ENCODE peak calls at places on chromosomes 13 and 19, in ten cellular contexts. S is DMS79 treated with DMSO at 0.1 percent for 48 hours; K is SJSA1; P is A549; B is MCF 10A; V is T-helper 2 cell; N is fibroblast of lung; X is memory B cell; U is CD8-positive, alpha-beta memory T cell; C is esophagus squamous epithelium. I is an unnamed sample.

GRCh38 chr19:56333506-56333905 is 18.9 kb upstream of the ZSCAN5A start:
- DNase-seq in S (peak; percentile 18), K (peak; percentile 14), P (peak; percentile 70), B (peak; percentile 62), V (no peak), N (peak; percentile 29), X (peak; percentile 47), U (peak; percentile 28), C (no peak), I (no peak)

GRCh38 chr13:91346062-91346461 is 1.4 kb upstream of the MIR17HG start:
- DNase-seq in S (no peak), K (no peak), P (no peak), B (no peak), V (no peak), N (no peak), X (no peak), U (no peak), C (no peak), I (no peak)

GRCh38 chr19:49502866-49503581 is 6.8 kb downstream of the RPS11 start:
- DNase-seq in S (peak; percentile 91), K (peak; percentile 52), P (peak; percentile 79), B (peak; percentile 73), V (peak; percentile 41), N (peak; percentile 63), X (peak; percentile 57), U (peak; percentile 59), C (no peak), I (no peak)

GRCh38 chr13:75633285-75633684 is 2.8 kb upstream of the LMO7 start:
- DNase-seq in S (no peak), K (peak; percentile 91), P (no peak), B (no peak), V (no peak), N (peak; percentile 96), X (no peak), U (no peak), C (no peak), I (no peak)

GRCh38 chr13:20716951-20717350 is 13.5 kb downstream of the IL17D start:
- DNase-seq in S (peak; percentile 7), K (no peak), P (no peak), B (no peak), V (no peak), N (no peak), X (no peak), U (no peak), C (no peak), I (no peak)

GRCh38 chr19:40799558-40800338 is 757 bp downstream of the EGLN2 start:
- DNase-seq in S (no peak), K (peak; percentile 35), P (no peak), B (no peak), V (no peak), N (no peak), X (no peak), U (no peak), C (no peak), I (no peak)

GRCh38 chr19:41537789-41538188 is 38.2 kb upstream of the CEACAM21 start:
- DNase-seq in S (no peak), K (no peak), P (peak; percentile 52), B (peak; percentile 49), V (no peak), N (no peak), X (peak; percentile 34), U (no peak), C (no peak), I (no peak)

GRCh38 chr13:96542986-96543385 is 451.3 kb downstream of the OXGR1 start:
- DNase-seq in S (no peak), K (no peak), P (no peak), B (no peak), V (no peak), N (no peak), X (no peak), U (no peak), C (no peak), I (no peak)

GRCh38 chr19:46616631-46617322 is 8.1 kb downstream of the PTGIR start:
- DNase-seq in S (peak; percentile 48), K (no peak), P (peak; percentile 77), B (peak; percentile 72), V (no peak), N (peak; percentile 80), X (no peak), U (no peak), C (no peak), I (no peak)

GRCh38 chr13:20412761-20413355 is 112.8 kb downstream of the CRYL1 start:
- DNase-seq in S (no peak), K (peak; percentile 20), P (no peak), B (no peak), V (no peak), N (peak; percentile 47), X (no peak), U (no peak), C (no peak), I (no peak)

GRCh38 chr19:1491114-1491848 is at the start of gene REEP6:
- DNase-seq in S (no peak), K (no peak), P (no peak), B (no peak), V (no peak), N (no peak), X (no peak), U (no peak), C (no peak), I (peak; percentile 72)

GRCh38 chr13:51435002-51435578 is 17.7 kb downstream of the INTS6 start:
- DNase-seq in S (no peak), K (peak; percentile 12), P (peak; percentile 12), B (peak; percentile 17), V (no peak), N (no peak), X (peak; percentile 29), U (peak; percentile 24), C (no peak), I (no peak)

GRCh38 chr19:719081-719512 is 10.4 kb downstream of the PALM start:
- DNase-seq in S (no peak), K (no peak), P (no peak), B (no peak), V (no peak), N (no peak), X (no peak), U (no peak), C (no peak), I (no peak)

GRCh38 chr13:73465629-73465974 is 406.8 kb downstream of the KLF5 start:
- DNase-seq in S (no peak), K (no peak), P (peak; percentile 60), B (peak; percentile 76), V (no peak), N (peak; percentile 64), X (no peak), U (no peak), C (no peak), I (no peak)

GRCh38 chr19:31715249-31715944 is 366.2 kb upstream of the TSHZ3 start:
- DNase-seq in S (no peak), K (no peak), P (no peak), B (no peak), V (no peak), N (peak; percentile 27), X (no peak), U (no peak), C (no peak), I (no peak)

GRCh38 chr13:25085125-25085742 is 10.7 kb upstream of the PABPC3 start:
- DNase-seq in S (peak; percentile 1), K (peak; percentile 2), P (peak; percentile 44), B (peak; percentile 66), V (no peak), N (peak; percentile 37), X (no peak), U (no peak), C (no peak), I (no peak)

GRCh38 chr19:14449321-14449720 is 16.2 kb downstream of the PKN1 start:
- DNase-seq in S (no peak), K (no peak), P (no peak), B (no peak), V (no peak), N (no peak), X (no peak), U (no peak), C (no peak), I (no peak)

GRCh38 chr13:80131204-80131603 is 209.7 kb downstream of the SPRY2 start:
- DNase-seq in S (no peak), K (peak; percentile 56), P (peak; percentile 68), B (peak; percentile 71), V (no peak), N (peak; percentile 69), X (no peak), U (no peak), C (no peak), I (no peak)

GRCh38 chr13:113946409-113947181 is 27.3 kb downstream of the C13orf46 start:
- DNase-seq in S (no peak), K (no peak), P (no peak), B (no peak), V (no peak), N (no peak), X (no peak), U (no peak), C (no peak), I (no peak)

GRCh38 chr19:17555929-17556813 is 722 bp downstream of the COLGALT1 start:
- DNase-seq in S (peak; percentile 7), K (peak; percentile 74), P (peak; percentile 71), B (peak; percentile 67), V (no peak), N (peak; percentile 45), X (no peak), U (no peak), C (no peak), I (no peak)

GRCh38 chr19:3184847-3185481 is 766 bp upstream of the NCLN start:
- DNase-seq in S (peak; percentile 92), K (no peak), P (no peak), B (no peak), V (peak; percentile 67), N (no peak), X (no peak), U (no peak), C (peak; percentile 60), I (no peak)

GRCh38 chr19:4556574-4557185 is 2.8 kb downstream of the SEMA6B start:
- DNase-seq in S (no peak), K (no peak), P (peak; percentile 82), B (peak; percentile 86), V (peak; percentile 19), N (no peak), X (no peak), U (no peak), C (no peak), I (no peak)

GRCh38 chr13:58884810-58885209 is 1253.3 kb downstream of the PCDH17 start:
- DNase-seq in S (no peak), K (no peak), P (no peak), B (no peak), V (no peak), N (no peak), X (no peak), U (no peak), C (no peak), I (no peak)

GRCh38 chr19:41541990-41542584 is 33.9 kb upstream of the CEACAM21 start:
- DNase-seq in S (no peak), K (no peak), P (peak; percentile 73), B (peak; percentile 71), V (peak; percentile 67), N (no peak), X (peak; percentile 79), U (peak; percentile 61), C (no peak), I (no peak)

GRCh38 chr19:616276-616675 is 17.1 kb downstream of the POLRMT start:
- DNase-seq in S (no peak), K (no peak), P (no peak), B (no peak), V (no peak), N (no peak), X (no peak), U (no peak), C (no peak), I (no peak)

GRCh38 chr13:73158851-73159250 is 100.0 kb downstream of the KLF5 start:
- DNase-seq in S (no peak), K (peak; percentile 19), P (peak; percentile 46), B (peak; percentile 64), V (no peak), N (peak; percentile 82), X (no peak), U (no peak), C (no peak), I (no peak)

GRCh38 chr13:105805866-105806265 is 729.6 kb downstream of the EFNB2 start:
- DNase-seq in S (no peak), K (no peak), P (no peak), B (no peak), V (no peak), N (no peak), X (no peak), U (no peak), C (no peak), I (no peak)

GRCh38 chr19:55641376-55642152 is 762 bp downstream of the ZNF580 start:
- DNase-seq in S (peak; percentile 14), K (no peak), P (peak; percentile 63), B (peak; percentile 37), V (no peak), N (peak; percentile 41), X (no peak), U (peak; percentile 39), C (no peak), I (no peak)